ENCODE peak calls at places on chromosomes 11 and 22, in nine cellular contexts. P is lung, F is tibial artery, E is AG04450, Z is mucosa of descending colon, U is esophagus squamous epithelium, I is fibroblast of lung, O is lower leg skin, D is left lung. H is an unnamed sample.

GRCh38 chr11:31827458-31828206 is 16.5 kb upstream of the PAX6 start:
- DNase-seq in D (no peak), E (peak), P (no peak), U (no peak), I (no peak), O (no peak), F (no peak), Z (no peak), H (no peak)

GRCh38 chr22:22427542-22428065 is 80.9 kb downstream of the ZNF280B start:
- DNase-seq in U (no peak), D (no peak), F (no peak), O (peak), Z (no peak), I (no peak), P (no peak), E (no peak), H (no peak)

GRCh38 chr11:20669833-20670684 is 673 bp downstream of the NELL1 start:
- DNase-seq in I (no peak), O (no peak), D (no peak), Z (no peak), F (no peak), P (no peak), E (no peak), U (no peak), H (no peak)

GRCh38 chr11:86632499-86633269 is 39.7 kb downstream of the ME3 start:
- DNase-seq in P (no peak), U (no peak), F (peak), Z (peak), I (peak), E (peak), D (peak), O (no peak), H (no peak)

GRCh38 chr11:115920087-115920461 is 415.9 kb upstream of the CADM1 start:
- DNase-seq in E (no peak), O (no peak), I (peak), P (no peak), D (no peak), Z (no peak), U (no peak), F (no peak), H (no peak)

GRCh38 chr11:520428-521178 is 13.6 kb upstream of the RNH1 start:
- DNase-seq in F (no peak), D (peak), O (peak), E (no peak), U (no peak), P (no peak), Z (no peak), I (no peak), H (no peak)

GRCh38 chr22:24156146-24156914 is 25.0 kb upstream of the SUSD2 start:
- DNase-seq in O (no peak), P (no peak), U (no peak), I (peak), E (no peak), D (no peak), Z (peak), F (no peak), H (no peak)

GRCh38 chr11:111603633-111604130 is 1.4 kb downstream of the SIK2 start:
- DNase-seq in F (no peak), D (no peak), E (no peak), I (no peak), P (no peak), U (no peak), O (no peak), Z (no peak), H (no peak)

GRCh38 chr22:31104869-31105268 is 2.5 kb downstream of the SELENOM start:
- DNase-seq in O (peak), I (no peak), U (no peak), Z (no peak), P (no peak), D (no peak), F (peak), E (no peak), H (peak)

GRCh38 chr11:102495161-102496042 is 35.1 kb downstream of the MMP7 start:
- DNase-seq in O (no peak), E (peak), F (no peak), Z (no peak), I (peak), D (no peak), P (no peak), U (no peak), H (no peak)

DNA sequence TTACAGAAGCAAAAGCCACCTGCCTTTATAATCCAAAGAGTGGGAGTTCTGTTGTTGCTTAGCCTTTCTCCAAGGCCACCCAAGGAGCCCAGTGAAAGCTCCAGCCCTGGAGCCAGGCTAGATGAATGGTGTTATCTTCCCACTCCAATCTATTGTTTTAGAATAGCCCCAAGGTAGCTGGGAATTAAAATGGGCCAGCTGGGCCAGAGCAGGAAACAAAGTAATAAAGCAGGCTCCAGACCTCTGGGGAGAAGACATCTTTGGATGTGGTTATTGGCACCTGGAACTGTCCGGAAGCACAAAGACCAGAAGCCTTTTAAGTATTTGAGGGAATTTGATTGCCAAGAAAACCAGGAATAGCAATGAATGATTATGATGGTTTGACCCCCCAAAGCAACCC is 8.8 kb downstream of the C11orf96 start:
- DNase-seq in U (no peak), P (no peak), O (peak), I (no peak), F (no peak), D (no peak), Z (no peak), E (no peak), H (no peak)
- TF ChIP-seq CTCF in U (no peak), P (no peak), O (no peak), I (no peak), F (no peak), D (no peak), Z (no peak), E (no peak), H (no peak)

DNA sequence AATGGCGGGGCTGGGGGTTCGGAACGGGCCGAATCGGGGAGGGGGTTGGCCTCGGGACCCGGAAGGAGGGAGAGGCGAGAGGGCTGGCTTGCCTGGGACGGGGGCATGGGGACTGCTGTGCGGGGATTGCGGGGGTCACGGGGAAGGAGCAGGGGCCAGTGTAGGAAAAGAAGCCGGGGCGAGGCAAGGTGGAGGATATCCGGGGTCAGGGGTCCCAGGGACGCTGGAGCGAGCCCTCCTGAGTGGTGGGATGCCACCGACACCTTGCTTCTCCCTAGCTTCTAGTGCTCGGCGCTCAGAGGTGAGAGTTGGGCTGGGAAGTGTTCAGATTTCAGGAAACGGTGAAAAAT is 426 bp upstream of the GDPD5 start:
- DNase-seq in F (no peak), I (no peak), D (no peak), Z (no peak), U (no peak), O (no peak), E (no peak), P (no peak), H (no peak)
- H3K4me3 ChIP-seq in F (peak), I (peak), D (peak), Z (peak), U (peak), O (peak), E (peak), P (peak), H (peak)

DNA sequence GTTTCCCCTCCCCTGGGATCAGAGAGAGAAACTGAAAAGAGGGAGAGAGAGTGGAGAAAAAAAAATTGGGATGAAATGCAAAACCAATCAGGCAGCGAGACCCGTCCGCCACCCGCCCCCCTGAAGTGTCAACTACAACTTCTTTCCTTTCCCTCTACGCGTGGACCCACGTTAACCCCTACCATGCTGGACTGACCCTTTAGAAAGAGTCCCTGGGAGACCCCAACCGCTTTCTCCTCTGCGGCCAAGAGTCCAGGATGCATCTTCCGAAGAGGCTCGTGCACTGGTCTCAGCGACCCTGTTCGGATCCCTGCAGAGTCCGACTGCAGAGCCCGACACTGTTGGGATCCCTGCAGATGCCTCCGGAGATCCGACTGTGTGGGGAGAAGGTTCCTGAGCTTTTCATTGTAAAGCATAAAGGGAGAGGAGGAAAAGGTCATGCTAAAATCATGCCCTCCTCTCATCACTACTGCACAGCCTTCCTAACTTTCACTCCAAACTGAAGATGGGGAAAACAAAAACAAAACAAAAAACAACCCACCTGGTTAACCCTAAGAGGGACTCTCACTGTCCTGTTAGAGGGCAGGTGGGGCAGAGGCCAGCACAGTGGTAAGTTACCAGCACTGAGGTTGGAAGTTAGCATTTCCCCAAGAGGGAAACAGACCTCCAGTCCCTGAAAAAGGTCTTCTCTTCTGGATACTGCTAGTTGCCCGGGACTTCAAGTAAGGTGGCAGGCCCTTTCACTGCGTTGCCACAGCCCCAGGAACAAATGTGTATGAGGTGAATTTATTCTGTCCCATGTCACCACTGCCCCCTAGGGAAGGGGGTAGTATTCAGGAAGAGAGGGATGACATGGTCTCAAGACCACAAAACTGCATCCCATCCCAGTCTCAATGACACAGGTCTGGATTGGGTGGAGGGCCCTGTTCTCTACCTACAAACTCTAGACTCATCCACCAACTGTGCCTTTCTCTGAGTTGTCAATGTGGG is 578 bp upstream of the ADAMTS8 start:
- DNase-seq in D (no peak), E (no peak), P (no peak), U (no peak), O (no peak), F (no peak), I (peak), Z (no peak), H (no peak)
- TF ChIP-seq CTCF in D (no peak), E (no peak), P (no peak), U (no peak), O (no peak), F (no peak), I (no peak), Z (no peak), H (no peak)

GRCh38 chr11:33997473-33998347 is 53.8 kb upstream of the CAPRIN1 start:
- DNase-seq in Z (no peak), O (no peak), F (no peak), P (no peak), D (no peak), I (peak), E (no peak), U (no peak), H (no peak)
- H3K4me3 ChIP-seq in Z (no peak), O (no peak), F (no peak), P (no peak), D (no peak), I (no peak), E (no peak), U (no peak), H (no peak)

DNA sequence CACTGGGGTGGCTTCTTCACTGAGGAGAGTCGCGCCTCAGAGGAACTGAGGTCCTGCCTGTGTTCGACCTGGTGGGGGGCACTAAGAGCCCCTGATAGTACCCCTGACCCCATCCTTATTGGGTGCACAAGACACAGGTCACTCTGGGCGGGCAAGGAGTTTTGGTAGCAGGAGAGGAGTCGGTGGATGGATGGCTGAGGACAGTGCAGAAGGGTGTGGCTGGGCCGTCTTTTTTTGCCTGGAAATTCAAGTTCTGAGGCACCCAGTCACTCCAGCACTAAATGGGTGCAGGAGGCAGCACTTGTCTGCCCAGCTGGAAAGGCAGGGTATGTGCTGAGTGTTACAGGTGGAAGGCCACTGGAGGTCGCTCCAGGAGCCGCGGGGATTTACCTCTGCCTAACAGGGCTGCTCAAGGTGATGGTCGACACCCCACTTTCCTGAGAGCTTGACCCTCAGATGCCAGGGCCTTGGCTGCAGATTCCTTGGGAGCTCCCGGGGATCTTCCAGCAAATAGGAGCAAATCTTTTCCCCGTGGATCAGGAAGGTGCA is 960 bp downstream of the TSSC4 start:
- DNase-seq in I (no peak), E (no peak), O (no peak), Z (no peak), U (no peak), P (no peak), D (no peak), F (no peak), H (no peak)
- TF ChIP-seq CTCF in I (no peak), E (no peak), O (no peak), Z (no peak), U (no peak), P (no peak), D (no peak), F (no peak), H (no peak)